ENCODE peak calls at places on chromosomes 2 and 18, in nine cellular contexts. One of them, this sample, is unnamed.

GRCh38 chr2:132623096-132623839 is 46.7 kb downstream of the LYPD1 start:
- DNase-seq in ovary: no peak
- DNase-seq in stimulated activated naive CD8-positive, alpha-beta T cell treated with anti-CD3 and anti-CD28 coated beads, Interleukin-15, amount 100 ng/mL, for 72 hours: no peak
- DNase-seq in uterus: no peak
- DNase-seq in ecto neural progenitor cell: no peak
- DNase-seq in IMR-90: peak
- DNase-seq in globus pallidus: no peak
- DNase-seq in stimulated activated CD4-positive, alpha-beta T cell treated with anti-CD3 and anti-CD28 coated beads, TNF-alpha, amount 100 ng/mL, for 24 hours: no peak
- DNase-seq in substantia nigra: no peak
- DNase-seq in this sample: no peak

GRCh38 chr2:74564222-74564621 is 9.7 kb downstream of the DOK1 start:
- DNase-seq in ovary: no peak
- DNase-seq in globus pallidus: no peak
- DNase-seq in uterus: no peak
- DNase-seq in ecto neural progenitor cell: no peak
- DNase-seq in substantia nigra: no peak
- DNase-seq in stimulated activated naive CD8-positive, alpha-beta T cell treated with anti-CD3 and anti-CD28 coated beads, Interleukin-15, amount 100 ng/mL, for 72 hours: no peak
- DNase-seq in stimulated activated CD4-positive, alpha-beta T cell treated with anti-CD3 and anti-CD28 coated beads, TNF-alpha, amount 100 ng/mL, for 24 hours: no peak
- DNase-seq in IMR-90: peak
- DNase-seq in this sample: no peak

GRCh38 chr18:75208055-75208835 is 694 bp downstream of the PTGR3 start:
- DNase-seq in IMR-90: peak
- DNase-seq in uterus: peak
- DNase-seq in stimulated activated naive CD8-positive, alpha-beta T cell treated with anti-CD3 and anti-CD28 coated beads, Interleukin-15, amount 100 ng/mL, for 72 hours: peak
- DNase-seq in globus pallidus: no peak
- DNase-seq in substantia nigra: peak
- DNase-seq in ecto neural progenitor cell: peak
- DNase-seq in ovary: peak
- DNase-seq in stimulated activated CD4-positive, alpha-beta T cell treated with anti-CD3 and anti-CD28 coated beads, TNF-alpha, amount 100 ng/mL, for 24 hours: peak
- DNase-seq in this sample: no peak

GRCh38 chr2:164717000-164717597 is 95.8 kb upstream of the GRB14 start:
- DNase-seq in IMR-90: peak
- DNase-seq in globus pallidus: peak
- DNase-seq in substantia nigra: no peak
- DNase-seq in uterus: no peak
- DNase-seq in stimulated activated CD4-positive, alpha-beta T cell treated with anti-CD3 and anti-CD28 coated beads, TNF-alpha, amount 100 ng/mL, for 24 hours: no peak
- DNase-seq in ecto neural progenitor cell: no peak
- DNase-seq in stimulated activated naive CD8-positive, alpha-beta T cell treated with anti-CD3 and anti-CD28 coated beads, Interleukin-15, amount 100 ng/mL, for 72 hours: no peak
- DNase-seq in ovary: no peak
- DNase-seq in this sample: no peak

GRCh38 chr2:229300814-229301213 is 29.7 kb upstream of the PID1 start:
- DNase-seq in ovary: no peak
- DNase-seq in stimulated activated CD4-positive, alpha-beta T cell treated with anti-CD3 and anti-CD28 coated beads, TNF-alpha, amount 100 ng/mL, for 24 hours: no peak
- DNase-seq in IMR-90: no peak
- DNase-seq in substantia nigra: no peak
- DNase-seq in ecto neural progenitor cell: no peak
- DNase-seq in uterus: no peak
- DNase-seq in stimulated activated naive CD8-positive, alpha-beta T cell treated with anti-CD3 and anti-CD28 coated beads, Interleukin-15, amount 100 ng/mL, for 72 hours: no peak
- DNase-seq in globus pallidus: no peak
- DNase-seq in this sample: no peak

GRCh38 chr2:224850081-224850480 is 133.9 kb upstream of the CCDC195 start:
- DNase-seq in stimulated activated naive CD8-positive, alpha-beta T cell treated with anti-CD3 and anti-CD28 coated beads, Interleukin-15, amount 100 ng/mL, for 72 hours: no peak
- DNase-seq in ecto neural progenitor cell: no peak
- DNase-seq in substantia nigra: no peak
- DNase-seq in IMR-90: peak
- DNase-seq in globus pallidus: no peak
- DNase-seq in ovary: no peak
- DNase-seq in stimulated activated CD4-positive, alpha-beta T cell treated with anti-CD3 and anti-CD28 coated beads, TNF-alpha, amount 100 ng/mL, for 24 hours: no peak
- DNase-seq in uterus: no peak
- DNase-seq in this sample: no peak

GRCh38 chr2:18787726-18788125 is 198.4 kb upstream of the NT5C1B start:
- DNase-seq in uterus: no peak
- DNase-seq in globus pallidus: no peak
- DNase-seq in ecto neural progenitor cell: no peak
- DNase-seq in substantia nigra: no peak
- DNase-seq in IMR-90: no peak
- DNase-seq in stimulated activated naive CD8-positive, alpha-beta T cell treated with anti-CD3 and anti-CD28 coated beads, Interleukin-15, amount 100 ng/mL, for 72 hours: no peak
- DNase-seq in stimulated activated CD4-positive, alpha-beta T cell treated with anti-CD3 and anti-CD28 coated beads, TNF-alpha, amount 100 ng/mL, for 24 hours: no peak
- DNase-seq in ovary: no peak
- DNase-seq in this sample: no peak

GRCh38 chr2:147288131-147288530 is 556.7 kb upstream of the ACVR2A start:
- DNase-seq in globus pallidus: no peak
- DNase-seq in uterus: no peak
- DNase-seq in IMR-90: no peak
- DNase-seq in stimulated activated naive CD8-positive, alpha-beta T cell treated with anti-CD3 and anti-CD28 coated beads, Interleukin-15, amount 100 ng/mL, for 72 hours: no peak
- DNase-seq in substantia nigra: no peak
- DNase-seq in ecto neural progenitor cell: no peak
- DNase-seq in stimulated activated CD4-positive, alpha-beta T cell treated with anti-CD3 and anti-CD28 coated beads, TNF-alpha, amount 100 ng/mL, for 24 hours: no peak
- DNase-seq in ovary: no peak
- DNase-seq in this sample: no peak

GRCh38 chr2:2735041-2735440 is 404.0 kb upstream of the MYT1L start:
- DNase-seq in stimulated activated naive CD8-positive, alpha-beta T cell treated with anti-CD3 and anti-CD28 coated beads, Interleukin-15, amount 100 ng/mL, for 72 hours: no peak
- DNase-seq in ovary: no peak
- DNase-seq in ecto neural progenitor cell: no peak
- DNase-seq in stimulated activated CD4-positive, alpha-beta T cell treated with anti-CD3 and anti-CD28 coated beads, TNF-alpha, amount 100 ng/mL, for 24 hours: no peak
- DNase-seq in substantia nigra: no peak
- DNase-seq in globus pallidus: no peak
- DNase-seq in uterus: no peak
- DNase-seq in IMR-90: no peak
- DNase-seq in this sample: no peak

GRCh38 chr2:112163541-112163981 is 25.4 kb downstream of the FBLN7 start:
- DNase-seq in substantia nigra: no peak
- DNase-seq in stimulated activated CD4-positive, alpha-beta T cell treated with anti-CD3 and anti-CD28 coated beads, TNF-alpha, amount 100 ng/mL, for 24 hours: no peak
- DNase-seq in uterus: no peak
- DNase-seq in ecto neural progenitor cell: peak
- DNase-seq in stimulated activated naive CD8-positive, alpha-beta T cell treated with anti-CD3 and anti-CD28 coated beads, Interleukin-15, amount 100 ng/mL, for 72 hours: no peak
- DNase-seq in IMR-90: no peak
- DNase-seq in globus pallidus: no peak
- DNase-seq in ovary: no peak
- DNase-seq in this sample: no peak

GRCh38 chr2:120587326-120587996 is 148.2 kb upstream of the GLI2 start:
- DNase-seq in stimulated activated naive CD8-positive, alpha-beta T cell treated with anti-CD3 and anti-CD28 coated beads, Interleukin-15, amount 100 ng/mL, for 72 hours: no peak
- DNase-seq in globus pallidus: peak
- DNase-seq in stimulated activated CD4-positive, alpha-beta T cell treated with anti-CD3 and anti-CD28 coated beads, TNF-alpha, amount 100 ng/mL, for 24 hours: no peak
- DNase-seq in IMR-90: no peak
- DNase-seq in ovary: no peak
- DNase-seq in substantia nigra: peak
- DNase-seq in ecto neural progenitor cell: peak
- DNase-seq in uterus: no peak
- DNase-seq in this sample: no peak

GRCh38 chr2:215141706-215142105 is 3.3 kb upstream of the ABCA12 start:
- DNase-seq in substantia nigra: no peak
- DNase-seq in globus pallidus: no peak
- DNase-seq in stimulated activated naive CD8-positive, alpha-beta T cell treated with anti-CD3 and anti-CD28 coated beads, Interleukin-15, amount 100 ng/mL, for 72 hours: no peak
- DNase-seq in IMR-90: no peak
- DNase-seq in ecto neural progenitor cell: no peak
- DNase-seq in stimulated activated CD4-positive, alpha-beta T cell treated with anti-CD3 and anti-CD28 coated beads, TNF-alpha, amount 100 ng/mL, for 24 hours: no peak
- DNase-seq in ovary: no peak
- DNase-seq in uterus: no peak
- DNase-seq in this sample: no peak

GRCh38 chr2:24642351-24642750 is 150.8 kb downstream of the PTRHD1 start:
- DNase-seq in stimulated activated CD4-positive, alpha-beta T cell treated with anti-CD3 and anti-CD28 coated beads, TNF-alpha, amount 100 ng/mL, for 24 hours: no peak
- DNase-seq in globus pallidus: no peak
- DNase-seq in uterus: no peak
- DNase-seq in ovary: no peak
- DNase-seq in IMR-90: no peak
- DNase-seq in stimulated activated naive CD8-positive, alpha-beta T cell treated with anti-CD3 and anti-CD28 coated beads, Interleukin-15, amount 100 ng/mL, for 72 hours: no peak
- DNase-seq in substantia nigra: no peak
- DNase-seq in ecto neural progenitor cell: no peak
- DNase-seq in this sample: no peak

GRCh38 chr2:88818381-88818780 is 126.9 kb downstream of the RPIA start:
- DNase-seq in uterus: no peak
- DNase-seq in globus pallidus: no peak
- DNase-seq in stimulated activated naive CD8-positive, alpha-beta T cell treated with anti-CD3 and anti-CD28 coated beads, Interleukin-15, amount 100 ng/mL, for 72 hours: no peak
- DNase-seq in substantia nigra: no peak
- DNase-seq in stimulated activated CD4-positive, alpha-beta T cell treated with anti-CD3 and anti-CD28 coated beads, TNF-alpha, amount 100 ng/mL, for 24 hours: no peak
- DNase-seq in IMR-90: no peak
- DNase-seq in ecto neural progenitor cell: no peak
- DNase-seq in ovary: no peak
- DNase-seq in this sample: no peak

GRCh38 chr18:61738042-61738441 is 154.8 kb downstream of the RNF152 start:
- DNase-seq in stimulated activated naive CD8-positive, alpha-beta T cell treated with anti-CD3 and anti-CD28 coated beads, Interleukin-15, amount 100 ng/mL, for 72 hours: no peak
- DNase-seq in ovary: no peak
- DNase-seq in globus pallidus: no peak
- DNase-seq in stimulated activated CD4-positive, alpha-beta T cell treated with anti-CD3 and anti-CD28 coated beads, TNF-alpha, amount 100 ng/mL, for 24 hours: no peak
- DNase-seq in IMR-90: no peak
- DNase-seq in ecto neural progenitor cell: no peak
- DNase-seq in uterus: no peak
- DNase-seq in substantia nigra: no peak
- DNase-seq in this sample: no peak

GRCh38 chr2:177247693-177248262 is 16.7 kb downstream of the NFE2L2 start:
- DNase-seq in uterus: no peak
- DNase-seq in IMR-90: no peak
- DNase-seq in ovary: no peak
- DNase-seq in substantia nigra: no peak
- DNase-seq in globus pallidus: no peak
- DNase-seq in stimulated activated naive CD8-positive, alpha-beta T cell treated with anti-CD3 and anti-CD28 coated beads, Interleukin-15, amount 100 ng/mL, for 72 hours: no peak
- DNase-seq in stimulated activated CD4-positive, alpha-beta T cell treated with anti-CD3 and anti-CD28 coated beads, TNF-alpha, amount 100 ng/mL, for 24 hours: no peak
- DNase-seq in ecto neural progenitor cell: no peak
- DNase-seq in this sample: no peak

GRCh38 chr2:67528320-67528719 is 131.2 kb downstream of the ETAA1 start:
- DNase-seq in uterus: no peak
- DNase-seq in stimulated activated naive CD8-positive, alpha-beta T cell treated with anti-CD3 and anti-CD28 coated beads, Interleukin-15, amount 100 ng/mL, for 72 hours: no peak
- DNase-seq in stimulated activated CD4-positive, alpha-beta T cell treated with anti-CD3 and anti-CD28 coated beads, TNF-alpha, amount 100 ng/mL, for 24 hours: no peak
- DNase-seq in globus pallidus: no peak
- DNase-seq in IMR-90: no peak
- DNase-seq in ovary: no peak
- DNase-seq in substantia nigra: no peak
- DNase-seq in ecto neural progenitor cell: no peak
- DNase-seq in this sample: no peak

GRCh38 chr2:3738454-3738853 is 35.1 kb downstream of the DCDC2C start:
- DNase-seq in uterus: no peak
- DNase-seq in globus pallidus: no peak
- DNase-seq in ecto neural progenitor cell: peak
- DNase-seq in substantia nigra: no peak
- DNase-seq in stimulated activated naive CD8-positive, alpha-beta T cell treated with anti-CD3 and anti-CD28 coated beads, Interleukin-15, amount 100 ng/mL, for 72 hours: no peak
- DNase-seq in ovary: no peak
- DNase-seq in IMR-90: peak
- DNase-seq in stimulated activated CD4-positive, alpha-beta T cell treated with anti-CD3 and anti-CD28 coated beads, TNF-alpha, amount 100 ng/mL, for 24 hours: peak
- DNase-seq in this sample: no peak

GRCh38 chr2:232476045-232476444 is 11.6 kb downstream of the ECEL1 start:
- DNase-seq in globus pallidus: no peak
- DNase-seq in stimulated activated naive CD8-positive, alpha-beta T cell treated with anti-CD3 and anti-CD28 coated beads, Interleukin-15, amount 100 ng/mL, for 72 hours: no peak
- DNase-seq in ovary: no peak
- DNase-seq in substantia nigra: no peak
- DNase-seq in IMR-90: no peak
- DNase-seq in ecto neural progenitor cell: no peak
- DNase-seq in uterus: no peak
- DNase-seq in stimulated activated CD4-positive, alpha-beta T cell treated with anti-CD3 and anti-CD28 coated beads, TNF-alpha, amount 100 ng/mL, for 24 hours: no peak
- DNase-seq in this sample: peak

GRCh38 chr2:234669001-234669400 is 172.1 kb upstream of the ARL4C start:
- DNase-seq in stimulated activated CD4-positive, alpha-beta T cell treated with anti-CD3 and anti-CD28 coated beads, TNF-alpha, amount 100 ng/mL, for 24 hours: no peak
- DNase-seq in stimulated activated naive CD8-positive, alpha-beta T cell treated with anti-CD3 and anti-CD28 coated beads, Interleukin-15, amount 100 ng/mL, for 72 hours: no peak
- DNase-seq in ovary: no peak
- DNase-seq in globus pallidus: no peak
- DNase-seq in uterus: no peak
- DNase-seq in substantia nigra: no peak
- DNase-seq in ecto neural progenitor cell: no peak
- DNase-seq in IMR-90: no peak
- DNase-seq in this sample: no peak

GRCh38 chr2:150320623-150321022 is 166.8 kb downstream of the RND3 start:
- DNase-seq in ovary: no peak
- DNase-seq in globus pallidus: no peak
- DNase-seq in stimulated activated naive CD8-positive, alpha-beta T cell treated with anti-CD3 and anti-CD28 coated beads, Interleukin-15, amount 100 ng/mL, for 72 hours: no peak
- DNase-seq in stimulated activated CD4-positive, alpha-beta T cell treated with anti-CD3 and anti-CD28 coated beads, TNF-alpha, amount 100 ng/mL, for 24 hours: no peak
- DNase-seq in substantia nigra: no peak
- DNase-seq in uterus: no peak
- DNase-seq in IMR-90: no peak
- DNase-seq in ecto neural progenitor cell: no peak
- DNase-seq in this sample: no peak

GRCh38 chr18:65761636-65762310 is 11.0 kb downstream of the CDH7 start:
- DNase-seq in ovary: no peak
- DNase-seq in IMR-90: no peak
- DNase-seq in ecto neural progenitor cell: no peak
- DNase-seq in uterus: no peak
- DNase-seq in globus pallidus: no peak
- DNase-seq in stimulated activated CD4-positive, alpha-beta T cell treated with anti-CD3 and anti-CD28 coated beads, TNF-alpha, amount 100 ng/mL, for 24 hours: no peak
- DNase-seq in substantia nigra: no peak
- DNase-seq in stimulated activated naive CD8-positive, alpha-beta T cell treated with anti-CD3 and anti-CD28 coated beads, Interleukin-15, amount 100 ng/mL, for 72 hours: no peak
- DNase-seq in this sample: no peak

GRCh38 chr2:67437132-67437531 is 40.0 kb downstream of the ETAA1 start:
- DNase-seq in stimulated activated CD4-positive, alpha-beta T cell treated with anti-CD3 and anti-CD28 coated beads, TNF-alpha, amount 100 ng/mL, for 24 hours: no peak
- DNase-seq in stimulated activated naive CD8-positive, alpha-beta T cell treated with anti-CD3 and anti-CD28 coated beads, Interleukin-15, amount 100 ng/mL, for 72 hours: no peak
- DNase-seq in substantia nigra: no peak
- DNase-seq in ecto neural progenitor cell: no peak
- DNase-seq in globus pallidus: no peak
- DNase-seq in uterus: no peak
- DNase-seq in IMR-90: peak
- DNase-seq in ovary: no peak
- DNase-seq in this sample: no peak

GRCh38 chr2:26742053-26742770 is 21.9 kb upstream of the SLC35F6 start:
- DNase-seq in stimulated activated CD4-positive, alpha-beta T cell treated with anti-CD3 and anti-CD28 coated beads, TNF-alpha, amount 100 ng/mL, for 24 hours: no peak
- DNase-seq in stimulated activated naive CD8-positive, alpha-beta T cell treated with anti-CD3 and anti-CD28 coated beads, Interleukin-15, amount 100 ng/mL, for 72 hours: no peak
- DNase-seq in globus pallidus: no peak
- DNase-seq in ecto neural progenitor cell: no peak
- DNase-seq in ovary: no peak
- DNase-seq in substantia nigra: no peak
- DNase-seq in IMR-90: no peak
- DNase-seq in uterus: no peak
- DNase-seq in this sample: no peak

GRCh38 chr2:238879621-238880377 is 31.9 kb downstream of the TWIST2 start:
- DNase-seq in uterus: no peak
- DNase-seq in ecto neural progenitor cell: no peak
- DNase-seq in IMR-90: no peak
- DNase-seq in stimulated activated CD4-positive, alpha-beta T cell treated with anti-CD3 and anti-CD28 coated beads, TNF-alpha, amount 100 ng/mL, for 24 hours: peak
- DNase-seq in stimulated activated naive CD8-positive, alpha-beta T cell treated with anti-CD3 and anti-CD28 coated beads, Interleukin-15, amount 100 ng/mL, for 72 hours: no peak
- DNase-seq in substantia nigra: no peak
- DNase-seq in globus pallidus: no peak
- DNase-seq in ovary: no peak
- DNase-seq in this sample: no peak

GRCh38 chr2:44981714-44982108 is 27.5 kb downstream of the SIX2 start:
- DNase-seq in stimulated activated naive CD8-positive, alpha-beta T cell treated with anti-CD3 and anti-CD28 coated beads, Interleukin-15, amount 100 ng/mL, for 72 hours: peak
- DNase-seq in ovary: peak
- DNase-seq in uterus: peak
- DNase-seq in ecto neural progenitor cell: peak
- DNase-seq in substantia nigra: peak
- DNase-seq in IMR-90: peak
- DNase-seq in stimulated activated CD4-positive, alpha-beta T cell treated with anti-CD3 and anti-CD28 coated beads, TNF-alpha, amount 100 ng/mL, for 24 hours: peak
- DNase-seq in globus pallidus: peak
- DNase-seq in this sample: no peak

GRCh38 chr2:100197643-100198153 is 55.3 kb upstream of the AFF3 start:
- DNase-seq in ovary: peak
- DNase-seq in uterus: peak
- DNase-seq in ecto neural progenitor cell: peak
- DNase-seq in stimulated activated naive CD8-positive, alpha-beta T cell treated with anti-CD3 and anti-CD28 coated beads, Interleukin-15, amount 100 ng/mL, for 72 hours: no peak
- DNase-seq in IMR-90: peak
- DNase-seq in globus pallidus: peak
- DNase-seq in substantia nigra: peak
- DNase-seq in stimulated activated CD4-positive, alpha-beta T cell treated with anti-CD3 and anti-CD28 coated beads, TNF-alpha, amount 100 ng/mL, for 24 hours: no peak
- DNase-seq in this sample: no peak

GRCh38 chr2:65316072-65316471 is 88.4 kb downstream of the ACTR2 start:
- DNase-seq in ecto neural progenitor cell: no peak
- DNase-seq in stimulated activated CD4-positive, alpha-beta T cell treated with anti-CD3 and anti-CD28 coated beads, TNF-alpha, amount 100 ng/mL, for 24 hours: no peak
- DNase-seq in IMR-90: peak
- DNase-seq in globus pallidus: peak
- DNase-seq in stimulated activated naive CD8-positive, alpha-beta T cell treated with anti-CD3 and anti-CD28 coated beads, Interleukin-15, amount 100 ng/mL, for 72 hours: no peak
- DNase-seq in substantia nigra: no peak
- DNase-seq in uterus: peak
- DNase-seq in ovary: peak
- DNase-seq in this sample: no peak

GRCh38 chr2:95185973-95186372 is 20.4 kb downstream of the ZNF2 start:
- DNase-seq in IMR-90: no peak
- DNase-seq in stimulated activated naive CD8-positive, alpha-beta T cell treated with anti-CD3 and anti-CD28 coated beads, Interleukin-15, amount 100 ng/mL, for 72 hours: no peak
- DNase-seq in globus pallidus: no peak
- DNase-seq in stimulated activated CD4-positive, alpha-beta T cell treated with anti-CD3 and anti-CD28 coated beads, TNF-alpha, amount 100 ng/mL, for 24 hours: no peak
- DNase-seq in substantia nigra: no peak
- DNase-seq in uterus: no peak
- DNase-seq in ecto neural progenitor cell: no peak
- DNase-seq in ovary: no peak
- DNase-seq in this sample: no peak

GRCh38 chr18:22499421-22499820 is 81.7 kb upstream of the CTAGE1 start:
- DNase-seq in stimulated activated CD4-positive, alpha-beta T cell treated with anti-CD3 and anti-CD28 coated beads, TNF-alpha, amount 100 ng/mL, for 24 hours: no peak
- DNase-seq in uterus: no peak
- DNase-seq in ovary: no peak
- DNase-seq in ecto neural progenitor cell: no peak
- DNase-seq in IMR-90: no peak
- DNase-seq in substantia nigra: no peak
- DNase-seq in globus pallidus: no peak
- DNase-seq in stimulated activated naive CD8-positive, alpha-beta T cell treated with anti-CD3 and anti-CD28 coated beads, Interleukin-15, amount 100 ng/mL, for 72 hours: no peak
- DNase-seq in this sample: no peak

GRCh38 chr2:196590286-196590685 is 49.2 kb upstream of the CCDC150 start:
- DNase-seq in uterus: no peak
- DNase-seq in stimulated activated naive CD8-positive, alpha-beta T cell treated with anti-CD3 and anti-CD28 coated beads, Interleukin-15, amount 100 ng/mL, for 72 hours: no peak
- DNase-seq in ecto neural progenitor cell: no peak
- DNase-seq in globus pallidus: peak
- DNase-seq in ovary: no peak
- DNase-seq in substantia nigra: no peak
- DNase-seq in stimulated activated CD4-positive, alpha-beta T cell treated with anti-CD3 and anti-CD28 coated beads, TNF-alpha, amount 100 ng/mL, for 24 hours: no peak
- DNase-seq in IMR-90: peak
- DNase-seq in this sample: no peak